ENCODE peak calls at places on chromosomes 1 and 21, in eight cellular contexts. One of them, this sample, is unnamed.

GRCh38 chr1:2335721-2336475 is 55.5 kb downstream of the MORN1 start:
- DNase-seq in left ventricle myocardium inferior: no peak
- DNase-seq in stomach: no peak
- DNase-seq in prostate gland: peak; percentile 72
- DNase-seq in kidney: no peak
- DNase-seq in fibroblast of lung: no peak
- DNase-seq in PC-9: no peak
- DNase-seq in A549: no peak
- DNase-seq in this sample: no peak

GRCh38 chr21:42664614-42665013 is 11.2 kb downstream of the PDE9A start:
- DNase-seq in stomach: no peak
- DNase-seq in fibroblast of lung: no peak
- DNase-seq in left ventricle myocardium inferior: no peak
- DNase-seq in prostate gland: no peak
- DNase-seq in PC-9: no peak
- DNase-seq in kidney: no peak
- DNase-seq in A549: no peak
- DNase-seq in this sample: no peak

GRCh38 chr1:169122976-169123375 is 16.5 kb downstream of the ATP1B1 start:
- DNase-seq in kidney: no peak
- DNase-seq in PC-9: no peak
- DNase-seq in left ventricle myocardium inferior: no peak
- DNase-seq in prostate gland: no peak
- DNase-seq in A549: no peak
- DNase-seq in fibroblast of lung: no peak
- DNase-seq in stomach: no peak
- DNase-seq in this sample: no peak

GRCh38 chr1:226987179-226987536 is 47.1 kb downstream of the COQ8A start:
- DNase-seq in PC-9: no peak
- DNase-seq in fibroblast of lung: no peak
- DNase-seq in A549: no peak
- DNase-seq in kidney: peak; percentile 61
- DNase-seq in prostate gland: no peak
- DNase-seq in left ventricle myocardium inferior: no peak
- DNase-seq in stomach: no peak
- DNase-seq in this sample: no peak

GRCh38 chr1:180482425-180483275 is 19.7 kb downstream of the ACBD6 start:
- DNase-seq in left ventricle myocardium inferior: no peak
- DNase-seq in prostate gland: peak; percentile 19
- DNase-seq in kidney: no peak
- DNase-seq in A549: peak; percentile 39
- DNase-seq in fibroblast of lung: peak; percentile 37
- DNase-seq in stomach: no peak
- DNase-seq in PC-9: no peak
- DNase-seq in this sample: no peak

GRCh38 chr1:157992031-157992568 is 1.3 kb upstream of the KIRREL1 start:
- DNase-seq in stomach: peak; percentile 58
- DNase-seq in fibroblast of lung: peak; percentile 48
- DNase-seq in kidney: peak; percentile 81
- DNase-seq in PC-9: peak; percentile 67
- DNase-seq in left ventricle myocardium inferior: peak; percentile 74
- DNase-seq in A549: peak; percentile 69
- DNase-seq in prostate gland: peak; percentile 59
- DNase-seq in this sample: peak; percentile 67

GRCh38 chr1:202806845-202807366 is 1.3 kb downstream of the KDM5B start:
- DNase-seq in left ventricle myocardium inferior: peak; percentile 18
- DNase-seq in stomach: no peak
- DNase-seq in fibroblast of lung: peak; percentile 17
- DNase-seq in prostate gland: peak; percentile 16
- DNase-seq in A549: no peak
- DNase-seq in kidney: peak; percentile 76
- DNase-seq in PC-9: peak; percentile 18
- DNase-seq in this sample: no peak

GRCh38 chr21:25573409-25574206 is 33.7 kb downstream of the MRPL39 start:
- DNase-seq in A549: peak; percentile 23
- DNase-seq in fibroblast of lung: peak; percentile 98
- DNase-seq in prostate gland: no peak
- DNase-seq in left ventricle myocardium inferior: no peak
- DNase-seq in PC-9: peak; percentile 10
- DNase-seq in kidney: no peak
- DNase-seq in stomach: no peak
- DNase-seq in this sample: no peak

GRCh38 chr1:117570988-117571409 is 34.8 kb upstream of the TENT5C start:
- DNase-seq in left ventricle myocardium inferior: no peak
- DNase-seq in prostate gland: peak; percentile 68
- DNase-seq in A549: no peak
- DNase-seq in PC-9: peak; percentile 77
- DNase-seq in fibroblast of lung: no peak
- DNase-seq in stomach: peak; percentile 76
- DNase-seq in kidney: no peak
- DNase-seq in this sample: peak; percentile 81

GRCh38 chr1:229007167-229007566 is 263.7 kb upstream of the RAB4A start:
- DNase-seq in A549: no peak
- DNase-seq in PC-9: no peak
- DNase-seq in kidney: no peak
- DNase-seq in prostate gland: no peak
- DNase-seq in left ventricle myocardium inferior: no peak
- DNase-seq in stomach: no peak
- DNase-seq in fibroblast of lung: no peak
- DNase-seq in this sample: no peak

DNA sequence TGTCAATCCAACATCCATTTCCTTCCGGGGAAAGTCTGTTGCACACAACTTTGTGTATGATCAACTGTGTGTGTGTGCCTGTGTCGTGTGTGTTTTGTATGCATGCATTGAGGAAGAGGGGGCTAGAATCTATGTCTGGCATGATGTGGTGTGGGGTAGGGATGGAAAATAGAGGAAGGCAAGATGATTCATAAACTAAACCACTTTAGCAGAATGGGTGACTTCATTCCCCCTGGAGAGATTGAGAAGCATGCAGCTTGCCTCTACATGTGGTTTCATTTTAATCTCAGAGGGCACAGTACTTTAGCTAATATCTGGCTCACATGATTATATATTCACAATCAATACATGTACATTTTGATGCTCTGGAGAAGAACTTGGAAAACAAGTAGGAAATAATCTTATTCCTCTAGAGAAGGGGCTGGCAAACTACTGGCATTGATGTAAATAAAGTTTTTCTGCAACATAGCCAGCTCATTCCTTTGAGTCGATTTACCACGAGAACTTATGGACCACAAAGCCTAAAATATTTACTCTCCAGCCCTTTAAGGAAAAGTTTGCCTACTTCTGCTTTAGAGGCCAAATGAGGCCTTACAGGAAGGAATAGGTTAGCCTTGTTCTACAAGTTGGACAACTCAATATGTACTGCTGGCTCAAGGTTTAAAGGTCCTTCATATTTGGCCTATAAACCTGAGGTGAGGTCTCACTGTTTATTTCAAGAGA is 144.7 kb upstream of the DNAH14 start:
- DNase-seq in stomach: no peak
- DNase-seq in left ventricle myocardium inferior: no peak
- DNase-seq in fibroblast of lung: peak; percentile 78
- DNase-seq in A549: no peak
- DNase-seq in kidney: no peak
- DNase-seq in prostate gland: no peak
- DNase-seq in PC-9: no peak
- DNase-seq in this sample: no peak
- TF ChIP-seq CTCF in stomach: no peak
- TF ChIP-seq CTCF in left ventricle myocardium inferior: no peak
- TF ChIP-seq CTCF in fibroblast of lung: no peak
- TF ChIP-seq CTCF in A549: no peak
- TF ChIP-seq CTCF in kidney: no peak
- TF ChIP-seq CTCF in prostate gland: no peak
- TF ChIP-seq CTCF in PC-9: no peak
- TF ChIP-seq CTCF in this sample: no peak

DNA sequence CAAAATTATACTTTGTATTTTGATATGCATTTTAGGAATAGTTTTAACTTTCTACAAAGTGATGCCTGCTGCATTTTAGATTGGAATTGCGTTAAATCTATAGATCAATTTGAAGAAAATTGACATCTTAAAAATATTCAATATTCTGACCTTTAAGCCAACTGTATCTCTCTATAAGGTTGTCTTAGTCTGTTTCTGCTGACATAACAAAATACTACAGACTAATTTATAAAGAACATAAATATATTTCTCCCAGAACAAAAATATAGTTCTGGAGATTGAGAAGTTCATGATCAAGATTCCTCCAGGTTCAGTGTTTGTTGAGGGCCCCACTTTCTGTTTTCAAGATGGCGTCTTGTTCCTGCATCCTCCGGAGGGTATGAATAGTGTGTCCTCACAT is 73.6 kb upstream of the NEGR1 start:
- DNase-seq in A549: no peak
- DNase-seq in kidney: no peak
- DNase-seq in prostate gland: no peak
- DNase-seq in fibroblast of lung: no peak
- DNase-seq in PC-9: no peak
- DNase-seq in stomach: no peak
- DNase-seq in left ventricle myocardium inferior: no peak
- DNase-seq in this sample: no peak
- H3K27ac ChIP-seq in A549: no peak overlapping the region
- H3K27ac ChIP-seq in kidney: no peak overlapping the region
- H3K27ac ChIP-seq in prostate gland: no peak overlapping the region
- H3K27ac ChIP-seq in fibroblast of lung: no peak overlapping the region
- H3K27ac ChIP-seq in PC-9: no peak overlapping the region
- H3K27ac ChIP-seq in stomach: no peak overlapping the region
- H3K27ac ChIP-seq in left ventricle myocardium inferior: no peak overlapping the region
- H3K27ac ChIP-seq in this sample: no peak overlapping the region

GRCh38 chr1:33385251-33385650 is 45.6 kb downstream of the PHC2 start:
- DNase-seq in A549: no peak
- DNase-seq in left ventricle myocardium inferior: no peak
- DNase-seq in PC-9: no peak
- DNase-seq in fibroblast of lung: no peak
- DNase-seq in prostate gland: no peak
- DNase-seq in kidney: no peak
- DNase-seq in stomach: no peak
- DNase-seq in this sample: no peak
- H3K4me1 ChIP-seq in A549: no peaks in the 10 kb centered on the region
- H3K4me1 ChIP-seq in left ventricle myocardium inferior: peaks cover 79% of the 10 kb centered on the region
- H3K4me1 ChIP-seq in PC-9: peaks cover 12% of the 10 kb centered on the region
- H3K4me1 ChIP-seq in fibroblast of lung: peaks cover 34% of the 10 kb centered on the region
- H3K4me1 ChIP-seq in prostate gland: peaks cover 4% of the 10 kb centered on the region
- H3K4me1 ChIP-seq in kidney: peaks cover 7% of the 10 kb centered on the region
- H3K4me1 ChIP-seq in stomach: no peaks in the 10 kb centered on the region
- H3K4me1 ChIP-seq in this sample: peaks cover 21% of the 10 kb centered on the region

GRCh38 chr1:3563125-3563524 is 48.2 kb downstream of the MEGF6 start:
- DNase-seq in left ventricle myocardium inferior: no peak
- DNase-seq in PC-9: no peak
- DNase-seq in prostate gland: no peak
- DNase-seq in stomach: no peak
- DNase-seq in fibroblast of lung: no peak
- DNase-seq in A549: no peak
- DNase-seq in kidney: no peak
- DNase-seq in this sample: no peak
- TF ChIP-seq CTCF in left ventricle myocardium inferior: no peak
- TF ChIP-seq CTCF in PC-9: no peak
- TF ChIP-seq CTCF in prostate gland: no peak
- TF ChIP-seq CTCF in stomach: no peak
- TF ChIP-seq CTCF in fibroblast of lung: no peak
- TF ChIP-seq CTCF in A549: no peak
- TF ChIP-seq CTCF in kidney: no peak
- TF ChIP-seq CTCF in this sample: no peak

GRCh38 chr1:185262151-185262550 is 54.9 kb downstream of the IVNS1ABP start:
- DNase-seq in A549: no peak
- DNase-seq in left ventricle myocardium inferior: no peak
- DNase-seq in PC-9: no peak
- DNase-seq in stomach: no peak
- DNase-seq in prostate gland: no peak
- DNase-seq in fibroblast of lung: no peak
- DNase-seq in kidney: no peak
- DNase-seq in this sample: no peak

GRCh38 chr1:185257947-185258203 is 59.2 kb downstream of the IVNS1ABP start:
- DNase-seq in left ventricle myocardium inferior: no peak
- DNase-seq in PC-9: no peak
- DNase-seq in kidney: no peak
- DNase-seq in fibroblast of lung: peak; percentile 64
- DNase-seq in prostate gland: no peak
- DNase-seq in stomach: no peak
- DNase-seq in A549: no peak
- DNase-seq in this sample: no peak

GRCh38 chr1:185263780-185264179 is 53.3 kb downstream of the IVNS1ABP start:
- DNase-seq in prostate gland: no peak
- DNase-seq in stomach: no peak
- DNase-seq in A549: no peak
- DNase-seq in kidney: no peak
- DNase-seq in PC-9: no peak
- DNase-seq in left ventricle myocardium inferior: no peak
- DNase-seq in fibroblast of lung: no peak
- DNase-seq in this sample: no peak

GRCh38 chr1:185263292-185263691 is 53.8 kb downstream of the IVNS1ABP start:
- DNase-seq in left ventricle myocardium inferior: no peak
- DNase-seq in stomach: no peak
- DNase-seq in kidney: no peak
- DNase-seq in fibroblast of lung: no peak
- DNase-seq in A549: no peak
- DNase-seq in prostate gland: no peak
- DNase-seq in PC-9: no peak
- DNase-seq in this sample: no peak

GRCh38 chr1:185260611-185261010 is 56.4 kb downstream of the IVNS1ABP start:
- DNase-seq in prostate gland: no peak
- DNase-seq in fibroblast of lung: no peak
- DNase-seq in PC-9: no peak
- DNase-seq in A549: no peak
- DNase-seq in stomach: no peak
- DNase-seq in kidney: no peak
- DNase-seq in left ventricle myocardium inferior: no peak
- DNase-seq in this sample: no peak
- H3K27ac ChIP-seq in prostate gland: no peak overlapping the region
- H3K27ac ChIP-seq in fibroblast of lung: no peak overlapping the region
- H3K27ac ChIP-seq in PC-9: no peak overlapping the region
- H3K27ac ChIP-seq in A549: no peak overlapping the region
- H3K27ac ChIP-seq in stomach: no peak overlapping the region
- H3K27ac ChIP-seq in kidney: no peak overlapping the region
- H3K27ac ChIP-seq in left ventricle myocardium inferior: no peak overlapping the region
- H3K27ac ChIP-seq in this sample: no peak overlapping the region

GRCh38 chr1:201466492-201466891 is 2.5 kb downstream of the PHLDA3 start:
- DNase-seq in fibroblast of lung: peak; percentile 48
- DNase-seq in stomach: peak; percentile 54
- DNase-seq in A549: no peak
- DNase-seq in kidney: no peak
- DNase-seq in PC-9: peak; percentile 77
- DNase-seq in prostate gland: no peak
- DNase-seq in left ventricle myocardium inferior: no peak
- DNase-seq in this sample: peak; percentile 56
- H3K4me1 ChIP-seq in fibroblast of lung: peaks cover 26% of the 10 kb centered on the region
- H3K4me1 ChIP-seq in stomach: peaks cover 45% of the 10 kb centered on the region
- H3K4me1 ChIP-seq in A549: peaks cover 68% of the 10 kb centered on the region
- H3K4me1 ChIP-seq in kidney: peaks cover 13% of the 10 kb centered on the region
- H3K4me1 ChIP-seq in PC-9: peaks cover 52% of the 10 kb centered on the region
- H3K4me1 ChIP-seq in prostate gland: peaks cover 6% of the 10 kb centered on the region
- H3K4me1 ChIP-seq in left ventricle myocardium inferior: peaks cover 63% of the 10 kb centered on the region
- H3K4me1 ChIP-seq in this sample: peaks cover 56% of the 10 kb centered on the region

DNA sequence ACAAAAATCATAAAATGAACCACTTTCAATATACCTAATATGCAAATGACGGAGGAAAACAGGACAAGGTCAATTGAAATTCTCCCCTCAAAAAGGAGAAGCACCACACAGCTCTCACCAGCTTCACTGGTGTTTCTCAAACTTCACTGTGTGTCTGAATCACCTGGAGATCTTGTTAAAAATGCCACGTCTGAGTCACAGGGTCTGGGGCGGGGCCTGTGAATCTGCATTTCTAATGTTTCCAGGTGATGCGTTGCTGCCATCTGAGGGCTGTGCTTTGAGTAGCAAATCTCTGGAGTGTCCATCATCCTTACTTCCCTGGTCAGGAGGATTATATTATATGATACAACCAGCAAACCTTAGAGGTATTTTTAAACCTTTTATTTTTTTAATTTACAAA is 9.0 kb downstream of the CLDN19 start:
- DNase-seq in A549: no peak
- DNase-seq in left ventricle myocardium inferior: no peak
- DNase-seq in stomach: no peak
- DNase-seq in fibroblast of lung: no peak
- DNase-seq in PC-9: no peak
- DNase-seq in kidney: no peak
- DNase-seq in prostate gland: no peak
- DNase-seq in this sample: peak; percentile 55
- TF ChIP-seq CTCF in A549: peak; percentile 18
- TF ChIP-seq CTCF in left ventricle myocardium inferior: no peak
- TF ChIP-seq CTCF in stomach: no peak
- TF ChIP-seq CTCF in fibroblast of lung: no peak
- TF ChIP-seq CTCF in PC-9: no peak
- TF ChIP-seq CTCF in kidney: no peak
- TF ChIP-seq CTCF in prostate gland: no peak
- TF ChIP-seq CTCF in this sample: no peak